ENCODE peak calls at places on chromosome 1, in ten cellular contexts. One of them, this sample, is unnamed.
A peak's percentile ranks its signal among the peaks of the same experiment; 100 is the strongest.

GRCh38 chr1:14907416-14907815 is 246.1 kb upstream of the TMEM51 start:
- DNase-seq in GM23248: no peak
- DNase-seq in heart left ventricle: no peak
- DNase-seq in esophagus muscularis mucosa: no peak
- DNase-seq in right lobe of liver: no peak
- DNase-seq in aorta: no peak
- DNase-seq in PC-9: no peak
- DNase-seq in left lung: no peak
- DNase-seq in neural progenitor cell: no peak
- DNase-seq in CD8-positive, alpha-beta memory T cell: no peak
- DNase-seq in this sample: no peak

GRCh38 chr1:177181631-177182291 is 11.0 kb downstream of the BRINP2 start:
- DNase-seq in right lobe of liver: peak; percentile 68
- DNase-seq in PC-9: no peak
- DNase-seq in left lung: peak; percentile 34
- DNase-seq in heart left ventricle: peak; percentile 52
- DNase-seq in CD8-positive, alpha-beta memory T cell: no peak
- DNase-seq in esophagus muscularis mucosa: no peak
- DNase-seq in aorta: peak; percentile 61
- DNase-seq in neural progenitor cell: peak; percentile 93
- DNase-seq in GM23248: peak; percentile 75
- DNase-seq in this sample: peak; percentile 37

GRCh38 chr1:33170351-33171274 is 11.2 kb downstream of the TRIM62 start:
- DNase-seq in right lobe of liver: no peak
- DNase-seq in aorta: no peak
- DNase-seq in neural progenitor cell: no peak
- DNase-seq in esophagus muscularis mucosa: no peak
- DNase-seq in heart left ventricle: peak; percentile 70
- DNase-seq in CD8-positive, alpha-beta memory T cell: no peak
- DNase-seq in PC-9: no peak
- DNase-seq in left lung: no peak
- DNase-seq in GM23248: no peak
- DNase-seq in this sample: no peak

GRCh38 chr1:243745361-243745760 is 104.7 kb downstream of the AKT3 start:
- DNase-seq in neural progenitor cell: no peak
- DNase-seq in esophagus muscularis mucosa: no peak
- DNase-seq in PC-9: no peak
- DNase-seq in left lung: no peak
- DNase-seq in aorta: no peak
- DNase-seq in right lobe of liver: no peak
- DNase-seq in heart left ventricle: no peak
- DNase-seq in GM23248: peak; percentile 54
- DNase-seq in CD8-positive, alpha-beta memory T cell: no peak
- DNase-seq in this sample: no peak

GRCh38 chr1:116449578-116449977 is 76.5 kb downstream of the ATP1A1 start:
- DNase-seq in GM23248: no peak
- DNase-seq in CD8-positive, alpha-beta memory T cell: no peak
- DNase-seq in right lobe of liver: no peak
- DNase-seq in aorta: no peak
- DNase-seq in left lung: no peak
- DNase-seq in esophagus muscularis mucosa: peak; percentile 64
- DNase-seq in heart left ventricle: no peak
- DNase-seq in PC-9: peak; percentile 87
- DNase-seq in neural progenitor cell: no peak
- DNase-seq in this sample: no peak

GRCh38 chr1:208127791-208128408 is 116.3 kb downstream of the PLXNA2 start:
- DNase-seq in esophagus muscularis mucosa: no peak
- DNase-seq in right lobe of liver: no peak
- DNase-seq in aorta: no peak
- DNase-seq in CD8-positive, alpha-beta memory T cell: no peak
- DNase-seq in left lung: no peak
- DNase-seq in neural progenitor cell: peak; percentile 45
- DNase-seq in PC-9: no peak
- DNase-seq in heart left ventricle: no peak
- DNase-seq in GM23248: no peak
- DNase-seq in this sample: no peak

GRCh38 chr1:181423301-181423918 is 59.9 kb upstream of the CACNA1E start:
- DNase-seq in PC-9: no peak
- DNase-seq in left lung: no peak
- DNase-seq in neural progenitor cell: peak; percentile 73
- DNase-seq in esophagus muscularis mucosa: no peak
- DNase-seq in CD8-positive, alpha-beta memory T cell: no peak
- DNase-seq in aorta: no peak
- DNase-seq in right lobe of liver: no peak
- DNase-seq in heart left ventricle: peak; percentile 56
- DNase-seq in GM23248: peak; percentile 65
- DNase-seq in this sample: peak; percentile 21

GRCh38 chr1:151255381-151255780 is 847 bp downstream of the PSMD4 start:
- DNase-seq in esophagus muscularis mucosa: no peak
- DNase-seq in right lobe of liver: no peak
- DNase-seq in left lung: no peak
- DNase-seq in aorta: no peak
- DNase-seq in PC-9: no peak
- DNase-seq in neural progenitor cell: peak; percentile 8
- DNase-seq in heart left ventricle: no peak
- DNase-seq in GM23248: peak; percentile 51
- DNase-seq in CD8-positive, alpha-beta memory T cell: no peak
- DNase-seq in this sample: no peak

GRCh38 chr1:193335797-193336428 is 149.5 kb upstream of the B3GALT2 start:
- DNase-seq in esophagus muscularis mucosa: no peak
- DNase-seq in PC-9: no peak
- DNase-seq in aorta: no peak
- DNase-seq in right lobe of liver: no peak
- DNase-seq in CD8-positive, alpha-beta memory T cell: no peak
- DNase-seq in heart left ventricle: no peak
- DNase-seq in GM23248: peak; percentile 56
- DNase-seq in neural progenitor cell: no peak
- DNase-seq in left lung: no peak
- DNase-seq in this sample: no peak

GRCh38 chr1:171661076-171661650 is 8.7 kb upstream of the MYOC start:
- DNase-seq in esophagus muscularis mucosa: no peak
- DNase-seq in right lobe of liver: no peak
- DNase-seq in CD8-positive, alpha-beta memory T cell: no peak
- DNase-seq in neural progenitor cell: no peak
- DNase-seq in GM23248: no peak
- DNase-seq in PC-9: peak; percentile 37
- DNase-seq in heart left ventricle: no peak
- DNase-seq in left lung: no peak
- DNase-seq in aorta: no peak
- DNase-seq in this sample: no peak

GRCh38 chr1:232577809-232578208 is 52.1 kb downstream of the SIPA1L2 start:
- DNase-seq in aorta: no peak
- DNase-seq in esophagus muscularis mucosa: no peak
- DNase-seq in right lobe of liver: no peak
- DNase-seq in heart left ventricle: no peak
- DNase-seq in CD8-positive, alpha-beta memory T cell: no peak
- DNase-seq in left lung: no peak
- DNase-seq in GM23248: no peak
- DNase-seq in neural progenitor cell: no peak
- DNase-seq in PC-9: no peak
- DNase-seq in this sample: no peak

GRCh38 chr1:12177999-12178441 is 11.2 kb downstream of the TNFRSF1B start:
- DNase-seq in neural progenitor cell: no peak
- DNase-seq in esophagus muscularis mucosa: no peak
- DNase-seq in aorta: peak; percentile 88
- DNase-seq in PC-9: no peak
- DNase-seq in CD8-positive, alpha-beta memory T cell: peak; percentile 98
- DNase-seq in GM23248: peak; percentile 92
- DNase-seq in right lobe of liver: peak; percentile 81
- DNase-seq in heart left ventricle: peak; percentile 79
- DNase-seq in left lung: peak; percentile 79
- DNase-seq in this sample: peak; percentile 64

GRCh38 chr1:52210044-52210443 is 68.2 kb downstream of the ZFYVE9 start:
- DNase-seq in CD8-positive, alpha-beta memory T cell: no peak
- DNase-seq in heart left ventricle: no peak
- DNase-seq in neural progenitor cell: no peak
- DNase-seq in aorta: no peak
- DNase-seq in GM23248: no peak
- DNase-seq in esophagus muscularis mucosa: no peak
- DNase-seq in PC-9: no peak
- DNase-seq in right lobe of liver: no peak
- DNase-seq in left lung: no peak
- DNase-seq in this sample: no peak

GRCh38 chr1:44926311-44926781 is 60.0 kb downstream of the EIF2B3 start:
- DNase-seq in aorta: no peak
- DNase-seq in left lung: no peak
- DNase-seq in neural progenitor cell: no peak
- DNase-seq in esophagus muscularis mucosa: no peak
- DNase-seq in heart left ventricle: no peak
- DNase-seq in right lobe of liver: no peak
- DNase-seq in GM23248: peak; percentile 83
- DNase-seq in CD8-positive, alpha-beta memory T cell: no peak
- DNase-seq in PC-9: no peak
- DNase-seq in this sample: no peak

GRCh38 chr1:226411619-226412018 is 3.7 kb upstream of the PARP1 start:
- DNase-seq in right lobe of liver: no peak
- DNase-seq in PC-9: no peak
- DNase-seq in aorta: peak; percentile 73
- DNase-seq in neural progenitor cell: no peak
- DNase-seq in left lung: no peak
- DNase-seq in esophagus muscularis mucosa: no peak
- DNase-seq in heart left ventricle: no peak
- DNase-seq in CD8-positive, alpha-beta memory T cell: no peak
- DNase-seq in GM23248: peak; percentile 20
- DNase-seq in this sample: no peak

GRCh38 chr1:203323587-203323986 is 18.3 kb downstream of the BTG2 start:
- DNase-seq in aorta: no peak
- DNase-seq in GM23248: no peak
- DNase-seq in neural progenitor cell: no peak
- DNase-seq in CD8-positive, alpha-beta memory T cell: no peak
- DNase-seq in right lobe of liver: no peak
- DNase-seq in left lung: no peak
- DNase-seq in esophagus muscularis mucosa: no peak
- DNase-seq in PC-9: no peak
- DNase-seq in heart left ventricle: no peak
- DNase-seq in this sample: no peak
- H3K4me3 ChIP-seq in aorta: no peak overlapping the region
- H3K4me3 ChIP-seq in GM23248: no peak overlapping the region
- H3K4me3 ChIP-seq in neural progenitor cell: no peak overlapping the region
- H3K4me3 ChIP-seq in CD8-positive, alpha-beta memory T cell: peak overlapping the region; percentile 46
- H3K4me3 ChIP-seq in right lobe of liver: no peak overlapping the region
- H3K4me3 ChIP-seq in left lung: no peak overlapping the region
- H3K4me3 ChIP-seq in esophagus muscularis mucosa: no peak overlapping the region
- H3K4me3 ChIP-seq in PC-9: no peak overlapping the region
- H3K4me3 ChIP-seq in heart left ventricle: no peak overlapping the region
- H3K4me3 ChIP-seq in this sample: no peak overlapping the region

DNA sequence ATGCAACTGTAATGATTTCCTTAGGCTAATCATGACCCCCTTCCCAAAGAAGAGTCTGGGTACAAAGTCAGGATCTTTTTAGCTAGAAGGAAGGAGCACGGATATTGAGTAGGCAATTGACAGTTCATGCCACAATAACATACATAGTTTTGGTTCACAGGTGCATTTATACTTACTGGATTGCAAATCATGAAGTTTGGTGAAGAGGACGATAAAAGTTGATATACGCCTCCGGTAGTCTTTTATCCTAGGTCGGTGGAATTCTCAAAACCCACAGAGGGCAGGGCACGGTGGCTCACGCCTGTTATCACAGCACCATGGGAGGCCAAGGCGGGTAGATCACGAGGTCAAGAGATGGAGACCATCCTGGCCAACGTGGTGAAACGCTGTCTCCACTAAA is 265.4 kb upstream of the PRMT6 start:
- DNase-seq in neural progenitor cell: no peak
- DNase-seq in GM23248: no peak
- DNase-seq in aorta: no peak
- DNase-seq in PC-9: no peak
- DNase-seq in CD8-positive, alpha-beta memory T cell: no peak
- DNase-seq in left lung: no peak
- DNase-seq in esophagus muscularis mucosa: no peak
- DNase-seq in right lobe of liver: no peak
- DNase-seq in heart left ventricle: no peak
- DNase-seq in this sample: no peak
- H3K9me3 ChIP-seq in neural progenitor cell: no peaks in the 10 kb centered on the region
- H3K9me3 ChIP-seq in GM23248: no peaks in the 10 kb centered on the region
- H3K9me3 ChIP-seq in aorta: no peaks in the 10 kb centered on the region
- H3K9me3 ChIP-seq in PC-9: no peaks in the 10 kb centered on the region
- H3K9me3 ChIP-seq in CD8-positive, alpha-beta memory T cell: no peaks in the 10 kb centered on the region
- H3K9me3 ChIP-seq in left lung: peaks cover 3% of the 10 kb centered on the region
- H3K9me3 ChIP-seq in esophagus muscularis mucosa: no peaks in the 10 kb centered on the region
- H3K9me3 ChIP-seq in right lobe of liver: no peaks in the 10 kb centered on the region
- H3K9me3 ChIP-seq in heart left ventricle: no peaks in the 10 kb centered on the region
- H3K9me3 ChIP-seq in this sample: no peaks in the 10 kb centered on the region

GRCh38 chr1:205045146-205045545 is 2.1 kb downstream of the CNTN2 start:
- DNase-seq in CD8-positive, alpha-beta memory T cell: no peak
- DNase-seq in heart left ventricle: no peak
- DNase-seq in neural progenitor cell: no peak
- DNase-seq in right lobe of liver: no peak
- DNase-seq in esophagus muscularis mucosa: no peak
- DNase-seq in left lung: no peak
- DNase-seq in PC-9: no peak
- DNase-seq in aorta: no peak
- DNase-seq in GM23248: no peak
- DNase-seq in this sample: no peak
- H3K4me1 ChIP-seq in CD8-positive, alpha-beta memory T cell: no peaks in the 10 kb centered on the region
- H3K4me1 ChIP-seq in heart left ventricle: no peaks in the 10 kb centered on the region
- H3K4me1 ChIP-seq in neural progenitor cell: peaks cover 40% of the 10 kb centered on the region
- H3K4me1 ChIP-seq in right lobe of liver: peaks cover 9% of the 10 kb centered on the region
- H3K4me1 ChIP-seq in esophagus muscularis mucosa: peaks cover 19% of the 10 kb centered on the region
- H3K4me1 ChIP-seq in left lung: no peaks in the 10 kb centered on the region
- H3K4me1 ChIP-seq in PC-9: no peaks in the 10 kb centered on the region
- H3K4me1 ChIP-seq in aorta: no peaks in the 10 kb centered on the region
- H3K4me1 ChIP-seq in GM23248: no peaks in the 10 kb centered on the region
- H3K4me1 ChIP-seq in this sample: peaks cover 7% of the 10 kb centered on the region

GRCh38 chr1:36951761-36952160 is 82.6 kb downstream of the GRIK3 start:
- DNase-seq in GM23248: no peak
- DNase-seq in neural progenitor cell: no peak
- DNase-seq in esophagus muscularis mucosa: no peak
- DNase-seq in heart left ventricle: no peak
- DNase-seq in CD8-positive, alpha-beta memory T cell: no peak
- DNase-seq in right lobe of liver: no peak
- DNase-seq in aorta: no peak
- DNase-seq in left lung: no peak
- DNase-seq in PC-9: no peak
- DNase-seq in this sample: no peak

GRCh38 chr1:36948606-36949005 is 85.7 kb downstream of the GRIK3 start:
- DNase-seq in right lobe of liver: no peak
- DNase-seq in heart left ventricle: no peak
- DNase-seq in left lung: no peak
- DNase-seq in PC-9: no peak
- DNase-seq in CD8-positive, alpha-beta memory T cell: no peak
- DNase-seq in aorta: no peak
- DNase-seq in neural progenitor cell: no peak
- DNase-seq in GM23248: no peak
- DNase-seq in esophagus muscularis mucosa: no peak
- DNase-seq in this sample: no peak

GRCh38 chr1:36948147-36948546 is 86.2 kb downstream of the GRIK3 start:
- DNase-seq in left lung: no peak
- DNase-seq in neural progenitor cell: no peak
- DNase-seq in heart left ventricle: no peak
- DNase-seq in GM23248: no peak
- DNase-seq in right lobe of liver: no peak
- DNase-seq in PC-9: no peak
- DNase-seq in esophagus muscularis mucosa: no peak
- DNase-seq in CD8-positive, alpha-beta memory T cell: no peak
- DNase-seq in aorta: no peak
- DNase-seq in this sample: no peak

GRCh38 chr1:36953061-36953460 is 81.3 kb downstream of the GRIK3 start:
- DNase-seq in right lobe of liver: no peak
- DNase-seq in esophagus muscularis mucosa: no peak
- DNase-seq in GM23248: no peak
- DNase-seq in CD8-positive, alpha-beta memory T cell: no peak
- DNase-seq in aorta: no peak
- DNase-seq in PC-9: no peak
- DNase-seq in left lung: no peak
- DNase-seq in heart left ventricle: no peak
- DNase-seq in neural progenitor cell: no peak
- DNase-seq in this sample: no peak

GRCh38 chr1:36950588-36950987 is 83.7 kb downstream of the GRIK3 start:
- DNase-seq in neural progenitor cell: no peak
- DNase-seq in left lung: no peak
- DNase-seq in aorta: no peak
- DNase-seq in right lobe of liver: no peak
- DNase-seq in PC-9: no peak
- DNase-seq in esophagus muscularis mucosa: no peak
- DNase-seq in CD8-positive, alpha-beta memory T cell: no peak
- DNase-seq in GM23248: no peak
- DNase-seq in heart left ventricle: no peak
- DNase-seq in this sample: no peak
- H3K4me3 ChIP-seq in neural progenitor cell: no peak overlapping the region
- H3K4me3 ChIP-seq in left lung: no peak overlapping the region
- H3K4me3 ChIP-seq in aorta: no peak overlapping the region
- H3K4me3 ChIP-seq in right lobe of liver: no peak overlapping the region
- H3K4me3 ChIP-seq in PC-9: no peak overlapping the region
- H3K4me3 ChIP-seq in esophagus muscularis mucosa: no peak overlapping the region
- H3K4me3 ChIP-seq in CD8-positive, alpha-beta memory T cell: no peak overlapping the region
- H3K4me3 ChIP-seq in GM23248: no peak overlapping the region
- H3K4me3 ChIP-seq in heart left ventricle: no peak overlapping the region
- H3K4me3 ChIP-seq in this sample: no peak overlapping the region